ENCODE peak calls at places on chromosomes 4 and X, in four cellular contexts. T is endothelial cell, A is T-helper 1 cell, U is fibroblast of lung. O is an unnamed sample.

GRCh38 chr4:138576684-138577083 is 334.5 kb upstream of the SLC7A11 start:
- DNase-seq in A (no peak), T (peak), U (peak), O (peak)

GRCh38 chrX:26286836-26287235 is 70.9 kb downstream of the MAGEB5 start:
- DNase-seq in A (no peak), T (no peak), U (no peak), O (no peak)

GRCh38 chrX:103918584-103919335 is 43.7 kb upstream of the TMSB15B start:
- DNase-seq in U (peak), T (peak), A (peak), O (peak)

GRCh38 chrX:70043685-70044084 is 6.1 kb downstream of the AWAT2 start:
- DNase-seq in U (no peak), A (no peak), T (no peak), O (no peak)

GRCh38 chr4:102574317-102574716 is 73.2 kb downstream of the NFKB1 start:
- DNase-seq in A (no peak), T (no peak), U (no peak), O (no peak)

GRCh38 chr4:83858121-83858520 is 322.2 kb downstream of the GPAT3 start:
- DNase-seq in U (no peak), T (no peak), A (no peak), O (no peak)

GRCh38 chr4:105440890-105441289 is 33.0 kb downstream of the PPA2 start:
- DNase-seq in U (no peak), A (no peak), T (no peak), O (no peak)

GRCh38 chrX:123731258-123731986 is 1.4 kb downstream of the THOC2 start:
- DNase-seq in U (peak), A (no peak), T (no peak), O (peak)

GRCh38 chrX:19177710-19178109 is 55.4 kb upstream of the ADGRG2 start:
- DNase-seq in A (no peak), U (peak), T (no peak), O (no peak)

GRCh38 chrX:102129473-102129872 is 4.0 kb downstream of the TCEAL2 start:
- DNase-seq in T (no peak), U (no peak), A (no peak), O (peak)

GRCh38 chr4:116796022-116796421 is 289.4 kb downstream of the TRAM1L1 start:
- DNase-seq in U (no peak), T (no peak), A (no peak), O (no peak)

GRCh38 chrX:68842781-68843581 is 14.2 kb downstream of the EFNB1 start:
- DNase-seq in U (peak), T (no peak), A (no peak), O (peak)

GRCh38 chr4:70251945-70252277 is 9.5 kb downstream of the CSN3 start:
- DNase-seq in A (no peak), T (no peak), U (no peak), O (no peak)

GRCh38 chrX:140050906-140051305 is 85.6 kb upstream of the CXorf66 start:
- DNase-seq in T (no peak), A (no peak), U (peak), O (peak)

GRCh38 chr4:143555676-143556075 is 42.2 kb downstream of the SMARCA5 start:
- DNase-seq in T (no peak), A (no peak), U (no peak), O (no peak)

GRCh38 chr4:186368291-186368690 is 102.3 kb downstream of the F11 start:
- DNase-seq in T (no peak), A (no peak), U (no peak), O (no peak)

GRCh38 chr4:106809083-106809482 is 227.0 kb downstream of the DKK2 start:
- DNase-seq in U (peak), A (no peak), T (peak), O (peak)

GRCh38 chr4:142547974-142548373 is 298.1 kb downstream of the INPP4B start:
- DNase-seq in T (no peak), U (peak), A (no peak), O (peak)

GRCh38 chr4:123419885-123420743 is 23.5 kb downstream of the SPRY1 start:
- DNase-seq in T (no peak), A (no peak), U (no peak), O (no peak)

GRCh38 chr4:165810726-165811125 is 62.3 kb upstream of the TLL1 start:
- DNase-seq in T (no peak), U (peak), A (no peak), O (peak)

GRCh38 chr4:151158979-151159378 is 59.6 kb downstream of the RPS3A start:
- DNase-seq in T (no peak), U (no peak), A (no peak), O (no peak)

GRCh38 chrX:136639506-136640176 is 8.3 kb upstream of the CD40LG start:
- DNase-seq in A (no peak), T (no peak), U (peak), O (peak)

GRCh38 chrX:13938053-13938765 is 91.5 kb downstream of the GEMIN8 start:
- DNase-seq in U (peak), T (peak), A (no peak), O (peak)

GRCh38 chrX:76796311-76796710 is 368.8 kb downstream of the MAGEE1 start:
- DNase-seq in T (no peak), U (no peak), A (no peak), O (no peak)

GRCh38 chr4:169268951-169269781 is 1.6 kb downstream of the SH3RF1 start:
- DNase-seq in T (no peak), U (peak), A (no peak), O (peak)

GRCh38 chrX:1491851-1492349 is 39.2 kb upstream of the ASMTL start:
- DNase-seq in A (no peak), U (no peak), T (no peak), O (no peak)

GRCh38 chr4:95547708-95548471 is 883 bp downstream of the UNC5C start:
- DNase-seq in U (peak), A (no peak), T (peak), O (peak)

GRCh38 chr4:63528592-63528991 is 880.7 kb downstream of the TECRL start:
- DNase-seq in U (no peak), T (no peak), A (no peak), O (no peak)

GRCh38 chr4:145154573-145154972 is 25.8 kb downstream of the OTUD4 start:
- DNase-seq in A (no peak), U (peak), T (peak), O (peak)

GRCh38 chr4:7477695-7478094 is 43.0 kb upstream of the PSAPL1 start:
- DNase-seq in T (no peak), U (no peak), A (no peak), O (no peak)